ENCODE peak calls at places on chromosomes 7 and 10, in eight cellular contexts. P is AML-193; T is neural crest cell; W is cerebellum; O is iPS DF 6.9; L is stimulated activated CD4-positive, alpha-beta T cell treated with anti-CD3 and anti-CD28 coated beads, Interleukin-1b, Interleukin-23, amount 100 ng/mL, for 1 hour; X is activated T-cell treated with anti-CD3 and anti-CD28 coated beads, Interleukin-2, amount 50 U/mL, for 1 hour; N is T-cell. Q is an unnamed sample.

GRCh38 chr7:36155811-36156361 is 2.8 kb downstream of the EEPD1 start:
- DNase-seq in P (peak; percentile 18), T (no peak), W (peak; percentile 75), O (no peak), L (no peak), X (no peak), N (no peak), Q (no peak)

GRCh38 chr7:138608292-138608691 is 92.9 kb downstream of the SVOPL start:
- DNase-seq in P (no peak), T (no peak), W (no peak), O (no peak), L (no peak), X (no peak), N (no peak), Q (no peak)

GRCh38 chr10:75542084-75542483 is 110.7 kb downstream of the LRMDA start:
- DNase-seq in P (no peak), T (no peak), W (no peak), O (no peak), L (no peak), X (no peak), N (no peak), Q (no peak)

GRCh38 chr10:35387768-35388167 is 51.5 kb downstream of the CCNY start:
- DNase-seq in P (no peak), T (no peak), W (no peak), O (no peak), L (no peak), X (no peak), N (no peak), Q (no peak)

GRCh38 chr10:75247797-75248196 is 12.0 kb upstream of the COMTD1 start:
- DNase-seq in P (no peak), T (no peak), W (peak; percentile 53), O (no peak), L (no peak), X (no peak), N (no peak), Q (no peak)

GRCh38 chr7:38660427-38661099 is 29.4 kb upstream of the AMPH start:
- DNase-seq in P (peak; percentile 38), T (peak; percentile 17), W (no peak), O (peak; percentile 25), L (no peak), X (no peak), N (no peak), Q (no peak)

GRCh38 chr10:42969909-42970308 is 107.0 kb upstream of the RET start:
- DNase-seq in P (no peak), T (no peak), W (no peak), O (no peak), L (no peak), X (no peak), N (no peak), Q (peak; percentile 56)

GRCh38 chr10:75895259-75895658 is 463.8 kb downstream of the LRMDA start:
- DNase-seq in P (no peak), T (no peak), W (no peak), O (no peak), L (no peak), X (no peak), N (no peak), Q (no peak)

GRCh38 chr7:142782922-142783900 is 12.4 kb downstream of the PRSS2 start:
- DNase-seq in P (peak; percentile 80), T (peak; percentile 82), W (peak; percentile 86), O (peak; percentile 72), L (peak; percentile 57), X (peak; percentile 78), N (peak; percentile 76), Q (peak; percentile 91)

GRCh38 chr10:21527634-21528451 is 2.4 kb upstream of the SKIDA1 start:
- DNase-seq in P (no peak), T (no peak), W (no peak), O (no peak), L (no peak), X (no peak), N (no peak), Q (no peak)

GRCh38 chr7:77157446-77157845 is 35.0 kb downstream of the CCDC146 start:
- DNase-seq in P (peak; percentile 87), T (no peak), W (no peak), O (no peak), L (no peak), X (no peak), N (no peak), Q (no peak)

GRCh38 chr7:156920076-156920475 is 27.1 kb upstream of the LMBR1 start:
- DNase-seq in P (no peak), T (no peak), W (no peak), O (no peak), L (no peak), X (no peak), N (no peak), Q (no peak)

GRCh38 chr10:86900955-86901354 is 56.5 kb downstream of the MMRN2 start:
- DNase-seq in P (no peak), T (no peak), W (peak; percentile 76), O (no peak), L (no peak), X (no peak), N (no peak), Q (no peak)

GRCh38 chr10:11224792-11225448 is 207.2 kb downstream of the CELF2 start:
- DNase-seq in P (no peak), T (no peak), W (no peak), O (no peak), L (no peak), X (no peak), N (no peak), Q (no peak)

GRCh38 chr7:26178272-26178960 is 22.1 kb downstream of the HNRNPA2B1 start:
- DNase-seq in P (no peak), T (no peak), W (no peak), O (no peak), L (no peak), X (no peak), N (no peak), Q (no peak)

GRCh38 chr10:116774728-116775151 is 32.4 kb upstream of the HSPA12A start:
- DNase-seq in P (no peak), T (no peak), W (no peak), O (no peak), L (no peak), X (no peak), N (no peak), Q (peak; percentile 49)

Q was measured in activated effector memory CD4-positive, alpha-beta T cell treated with anti-CD3 and anti-CD28 coated beads, Interleukin-2, amount 50 U/mL, for 16 hours.